ENCODE peak calls at places on chromosomes 11 and 22, in four cellular contexts. T, S, Z and D are unnamed samples.

GRCh38 chr22:49900441-49901230 is 17.6 kb downstream of the ALG12 start:
- DNase-seq in Z (no peak), S (no peak), T (no peak), D (no peak)

GRCh38 chr22:24433868-24434471 is 6.6 kb downstream of the ADORA2A start:
- DNase-seq in S (peak), T (no peak), Z (peak), D (no peak)

GRCh38 chr11:28089378-28089777 is 18.6 kb downstream of the KIF18A start:
- DNase-seq in S (no peak), T (no peak), Z (no peak), D (no peak)

GRCh38 chr11:34339149-34340064 is 18.4 kb downstream of the ABTB2 start:
- DNase-seq in T (no peak), Z (no peak), S (peak), D (no peak)

GRCh38 chr11:62048101-62048500 is 75.7 kb upstream of the INCENP start:
- DNase-seq in T (no peak), Z (no peak), S (no peak), D (no peak)

GRCh38 chr11:48055292-48056132 is 75.2 kb downstream of the PTPRJ start:
- DNase-seq in T (peak), S (peak), Z (peak), D (no peak)

GRCh38 chr11:122578168-122578825 is 77.2 kb upstream of the UBASH3B start:
- DNase-seq in T (no peak), S (peak), Z (no peak), D (no peak)

GRCh38 chr11:65473275-65473860 is 25.5 kb upstream of the MALAT1 start:
- DNase-seq in Z (no peak), S (no peak), T (no peak), D (no peak)

GRCh38 chr11:68935066-68935465 is 31.4 kb downstream of the IGHMBP2 start:
- DNase-seq in T (no peak), S (no peak), Z (no peak), D (no peak)

GRCh38 chr11:117145393-117145761 is 1.3 kb downstream of the PAFAH1B2 start:
- DNase-seq in T (no peak), S (peak), Z (no peak), D (no peak)

GRCh38 chr22:20952544-20953341 is 14.3 kb upstream of the AIFM3 start:
- DNase-seq in T (no peak), Z (no peak), S (no peak), D (no peak)

GRCh38 chr11:26199341-26199740 is 132.6 kb upstream of the ANO3 start:
- DNase-seq in S (no peak), Z (no peak), T (no peak), D (no peak)

GRCh38 chr22:38419864-38420172 is 35.2 kb downstream of the KCNJ4 start:
- DNase-seq in Z (no peak), S (no peak), T (no peak), D (no peak)

GRCh38 chr11:14687456-14687855 is 43.9 kb downstream of the PDE3B start:
- DNase-seq in T (no peak), Z (no peak), S (no peak), D (no peak)

GRCh38 chr11:109291553-109291952 is 130.4 kb upstream of the C11orf87 start:
- DNase-seq in S (no peak), T (no peak), Z (no peak), D (no peak)

GRCh38 chr11:118236170-118236569 is 11.4 kb upstream of the JAML start:
- DNase-seq in T (no peak), S (no peak), Z (no peak), D (no peak)

GRCh38 chr11:63761870-63762661 is 6.5 kb downstream of the ZFTA start:
- DNase-seq in T (no peak), Z (no peak), S (no peak), D (no peak)

GRCh38 chr22:27727673-27728451 is 73.7 kb downstream of the MN1 start:
- DNase-seq in Z (no peak), S (no peak), T (no peak), D (no peak)

GRCh38 chr11:69339916-69340565 is 46.1 kb downstream of the MYEOV start:
- DNase-seq in S (no peak), T (no peak), Z (no peak), D (no peak)

GRCh38 chr11:35464308-35464707 is 45.0 kb upstream of the SLC1A2 start:
- DNase-seq in Z (no peak), S (no peak), T (no peak), D (no peak)

GRCh38 chr11:88806410-88806809 is 259.4 kb downstream of the GRM5 start:
- DNase-seq in T (no peak), S (no peak), Z (no peak), D (no peak)

GRCh38 chr11:96794152-96794551 is 404.3 kb downstream of the JRKL start:
- DNase-seq in Z (no peak), T (no peak), S (no peak), D (no peak)